ENCODE peak calls at places on chromosomes 11 and 22, in four cellular contexts. O is IMR-90, W is osteoblast, E is PC-9. K is an unnamed sample.

GRCh38 chr22:46547179-46547882 is 9.9 kb upstream of the CELSR1 start:
- DNase-seq in O (peak), W (peak), E (peak), K (peak)

GRCh38 chr11:16265022-16265421 is 91.3 kb downstream of the SOX6 start:
- DNase-seq in O (no peak), W (no peak), E (no peak), K (no peak)

GRCh38 chr11:7314811-7315604 is 63.3 kb downstream of the SYT9 start:
- DNase-seq in O (no peak), W (no peak), E (no peak), K (no peak)

GRCh38 chr22:32717337-32718240 is 83.9 kb upstream of the TIMP3 start:
- DNase-seq in O (peak), W (peak), E (no peak), K (no peak)

GRCh38 chr11:28981331-28981865 is 873.2 kb downstream of the METTL15 start:
- DNase-seq in O (peak), W (no peak), E (no peak), K (no peak)

GRCh38 chr11:14417975-14418374 is 59.0 kb upstream of the RRAS2 start:
- DNase-seq in O (peak), W (no peak), E (no peak), K (no peak)

GRCh38 chr22:47163876-47164513 is 401.5 kb downstream of the TBC1D22A start:
- DNase-seq in O (no peak), W (peak), E (no peak), K (peak)

GRCh38 chr22:50251472-50252054 is 498 bp upstream of the HDAC10 start:
- DNase-seq in O (no peak), W (no peak), E (no peak), K (no peak)

GRCh38 chr11:830295-831131 is 2.2 kb upstream of the CD151 start:
- DNase-seq in O (no peak), W (peak), E (no peak), K (no peak)

GRCh38 chr22:38766076-38766777 is 10.4 kb upstream of the SUN2 start:
- DNase-seq in O (peak), W (peak), E (peak), K (no peak)

GRCh38 chr11:2387266-2387982 is 10.3 kb downstream of the CD81 start:
- DNase-seq in O (peak), W (peak), E (no peak), K (no peak)

GRCh38 chr11:92552942-92553341 is 328.3 kb downstream of the FAT3 start:
- DNase-seq in O (peak), W (no peak), E (no peak), K (no peak)
- TF ChIP-seq CTCF in O (peak), W (peak), E (peak), K (peak)

DNA sequence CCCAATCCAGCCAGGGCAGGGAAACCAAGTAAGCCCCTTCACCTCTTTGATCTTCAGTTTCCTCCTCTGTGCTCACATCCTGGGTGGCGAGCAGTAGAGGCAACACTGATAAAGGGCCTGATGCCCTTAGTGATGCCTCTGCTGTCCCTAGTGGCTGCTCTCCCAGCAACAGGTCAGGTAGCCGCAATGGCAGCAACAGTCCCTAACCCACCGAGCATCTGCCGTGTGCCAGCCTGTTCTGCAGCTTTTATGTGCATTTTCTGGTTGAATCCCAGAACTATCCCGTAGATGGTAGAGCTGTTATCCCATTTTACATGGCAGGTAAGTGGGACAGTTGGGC is 5.2 kb downstream of the SCYL1 start:
- DNase-seq in O (no peak), W (peak), E (no peak), K (no peak)
- TF ChIP-seq CTCF in O (peak), W (peak), E (peak), K (peak)

GRCh38 chr11:31640611-31641010 is 131.0 kb downstream of the ELP4 start:
- DNase-seq in O (no peak), W (no peak), E (no peak), K (no peak)

GRCh38 chr11:31636983-31637382 is 127.4 kb downstream of the ELP4 start:
- DNase-seq in O (no peak), W (no peak), E (peak), K (no peak)

GRCh38 chr11:31645747-31646146 is 136.2 kb downstream of the ELP4 start:
- DNase-seq in O (peak), W (peak), E (peak), K (no peak)

GRCh38 chr11:31643831-31644230 is 134.3 kb downstream of the ELP4 start:
- DNase-seq in O (peak), W (no peak), E (no peak), K (no peak)

GRCh38 chr11:31641477-31642062 is 132.0 kb downstream of the ELP4 start:
- DNase-seq in O (peak), W (no peak), E (peak), K (no peak)
- TF ChIP-seq CTCF in O (peak), W (peak), E (peak), K (peak)

GRCh38 chr11:124670732-124671131 is 2.8 kb downstream of the SIAE start:
- DNase-seq in O (peak), W (no peak), E (no peak), K (no peak)
- TF ChIP-seq CTCF in O (no peak), W (no peak), E (no peak), K (no peak)

DNA sequence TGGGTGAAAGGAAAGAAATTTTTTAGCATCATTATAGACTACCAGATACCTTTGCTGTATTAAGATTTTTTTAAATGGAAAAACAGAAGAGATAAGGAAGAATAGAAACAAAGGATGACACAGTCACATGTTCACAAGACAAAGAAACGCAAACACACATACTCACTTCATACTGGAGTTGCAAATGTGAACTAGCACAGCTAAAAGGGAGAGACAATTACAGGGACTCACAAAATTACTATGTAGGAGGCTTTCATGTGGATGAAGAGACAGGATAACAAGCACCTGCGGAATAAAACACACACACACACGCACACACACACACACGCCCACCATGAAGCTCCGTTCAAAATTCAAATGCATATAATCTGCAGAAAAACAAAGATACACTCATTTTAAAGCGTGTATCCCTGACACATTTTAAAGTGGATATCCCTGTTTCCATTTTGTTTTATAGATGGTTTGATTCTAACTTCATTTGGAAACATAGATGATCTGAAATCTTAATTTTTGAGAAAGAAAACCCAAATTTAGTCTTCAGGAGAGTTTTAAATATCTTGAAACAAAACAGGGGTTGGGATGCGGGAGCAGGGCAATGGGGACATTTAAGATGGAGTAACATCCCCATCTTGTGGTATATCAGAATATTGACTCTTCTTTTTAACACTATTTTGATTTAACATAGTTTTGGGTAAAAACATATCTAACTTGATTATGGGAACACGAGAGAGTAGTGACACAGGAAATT is 36.7 kb downstream of the JRKL start:
- DNase-seq in O (peak), W (no peak), E (peak), K (no peak)
- TF ChIP-seq CTCF in O (peak), W (peak), E (peak), K (peak)

GRCh38 chr11:134498326-134499139 is 86.5 kb upstream of the B3GAT1 start:
- DNase-seq in O (no peak), W (no peak), E (no peak), K (peak)
- TF ChIP-seq CTCF in O (no peak), W (no peak), E (no peak), K (no peak)

GRCh38 chr22:41687901-41688364 is 734 bp downstream of the SNU13 start:
- DNase-seq in O (peak), W (peak), E (no peak), K (no peak)
- TF ChIP-seq CTCF in O (no peak), W (no peak), E (no peak), K (no peak)

GRCh38 chr11:129695543-129696308 is 119.9 kb upstream of the TMEM45B start:
- DNase-seq in O (peak), W (peak), E (peak), K (peak)

GRCh38 chr11:129691154-129691553 is 124.5 kb upstream of the TMEM45B start:
- DNase-seq in O (no peak), W (no peak), E (no peak), K (peak)

GRCh38 chr11:129694966-129695365 is 120.7 kb upstream of the TMEM45B start:
- DNase-seq in O (no peak), W (peak), E (no peak), K (peak)

GRCh38 chr11:129696309-129696989 is 119.2 kb upstream of the TMEM45B start:
- DNase-seq in O (no peak), W (no peak), E (no peak), K (no peak)

GRCh38 chr11:129694538-129694937 is 121.1 kb upstream of the TMEM45B start:
- DNase-seq in O (no peak), W (peak), E (no peak), K (peak)
- TF ChIP-seq CTCF in O (no peak), W (peak), E (peak), K (no peak)

DNA sequence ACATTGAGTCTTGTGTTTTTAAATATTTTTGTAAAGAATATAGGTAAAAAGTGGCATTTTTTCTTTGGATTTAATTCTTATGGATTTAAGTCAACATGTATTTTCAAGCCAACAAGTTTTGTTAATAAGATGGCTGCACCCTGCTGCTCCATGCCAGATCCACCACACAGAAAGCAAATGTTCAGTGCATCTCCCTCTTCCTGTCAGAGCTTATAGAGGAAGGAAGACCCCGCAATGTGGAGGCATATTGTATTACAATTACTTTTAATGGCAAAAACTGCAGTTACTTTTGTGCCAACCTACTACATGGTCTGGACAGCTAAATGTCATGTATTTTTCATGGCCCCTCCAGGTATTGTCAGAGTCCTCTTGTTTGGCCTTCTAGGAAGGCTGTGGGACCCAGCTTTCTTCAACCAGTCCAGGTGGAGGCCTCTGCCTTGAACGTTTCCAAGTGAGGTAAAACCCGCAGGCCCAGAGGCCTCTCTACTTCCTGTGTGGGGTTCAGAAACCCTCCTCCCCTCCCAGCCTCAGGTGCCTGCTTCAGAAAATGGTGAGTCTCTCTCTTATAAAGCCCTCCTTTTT is at the start of gene CD3E:
- DNase-seq in O (no peak), W (no peak), E (no peak), K (no peak)
- TF ChIP-seq CTCF in O (no peak), W (no peak), E (no peak), K (no peak)

GRCh38 chr11:4054643-4055042 is 40.0 kb upstream of the RRM1 start:
- DNase-seq in O (no peak), W (no peak), E (no peak), K (no peak)
- TF ChIP-seq CTCF in O (no peak), W (no peak), E (no peak), K (no peak)